ENCODE peak calls at places on chromosome 21, in four cellular contexts. U is fibroblast of pulmonary artery, Q is neural progenitor cell, J is cardiac fibroblast. W is an unnamed sample.

GRCh38 chr21:45421071-45421845 is 16.3 kb downstream of the COL18A1 start:
- DNase-seq in J (no peak), U (no peak), Q (no peak), W (peak)

GRCh38 chr21:45492765-45493164 is 49.5 kb downstream of the SLC19A1 start:
- DNase-seq in U (no peak), J (no peak), Q (no peak), W (no peak)

GRCh38 chr21:37787456-37787855 is 128.8 kb downstream of the KCNJ6 start:
- DNase-seq in Q (no peak), U (peak), J (peak), W (peak)

GRCh38 chr21:35503646-35504045 is 454.5 kb upstream of the RUNX1 start:
- DNase-seq in J (peak), Q (peak), U (peak), W (no peak)

GRCh38 chr21:34885636-34886553 is 163.2 kb downstream of the RUNX1 start:
- DNase-seq in Q (peak), J (peak), U (peak), W (peak)

GRCh38 chr21:25396135-25396711 is 211.1 kb downstream of the MRPL39 start:
- DNase-seq in U (no peak), Q (no peak), J (no peak), W (no peak)

GRCh38 chr21:46229133-46229922 is 754 bp upstream of the LSS start:
- DNase-seq in J (no peak), U (no peak), Q (no peak), W (no peak)

GRCh38 chr21:25573409-25574206 is 33.7 kb downstream of the MRPL39 start:
- DNase-seq in J (peak), U (peak), Q (no peak), W (peak)

GRCh38 chr21:45972716-45973474 is 8.7 kb upstream of the COL6A1 start:
- DNase-seq in Q (peak), U (peak), J (peak), W (no peak)

GRCh38 chr21:46397211-46397905 is 61.3 kb upstream of the DIP2A start:
- DNase-seq in J (no peak), Q (no peak), U (no peak), W (no peak)

GRCh38 chr21:14991957-14992356 is 72.8 kb downstream of the NRIP1 start:
- DNase-seq in U (peak), Q (no peak), J (no peak), W (peak)

GRCh38 chr21:34510148-34511142 is 1.6 kb downstream of the KCNE1 start:
- DNase-seq in U (peak), J (peak), Q (peak), W (peak)

GRCh38 chr21:45136500-45136899 is 62.1 kb downstream of the ADARB1 start:
- DNase-seq in U (no peak), Q (no peak), J (no peak), W (no peak)

GRCh38 chr21:26130249-26130896 is 40.2 kb downstream of the APP start:
- DNase-seq in Q (no peak), U (peak), J (peak), W (peak)

GRCh38 chr21:31184462-31184861 is 146.2 kb upstream of the KRTAP19-8 start:
- DNase-seq in J (no peak), Q (no peak), U (no peak), W (no peak)

GRCh38 chr21:34635307-34635706 is 20.4 kb upstream of the RCAN1 start:
- DNase-seq in J (no peak), U (no peak), Q (peak), W (no peak)

GRCh38 chr21:44955803-44956175 is 16.0 kb downstream of the SLX9 start:
- DNase-seq in Q (no peak), U (no peak), J (no peak), W (no peak)

GRCh38 chr21:26061437-26061836 is 109.1 kb downstream of the APP start:
- DNase-seq in J (peak), U (peak), Q (no peak), W (peak)

GRCh38 chr21:45401054-45401518 is 3.9 kb upstream of the COL18A1 start:
- DNase-seq in J (no peak), U (no peak), Q (no peak), W (no peak)

GRCh38 chr21:28712396-28712795 is 280.3 kb downstream of the LTN1 start:
- DNase-seq in U (no peak), J (no peak), Q (no peak), W (no peak)

GRCh38 chr21:45542667-45543370 is 579 bp upstream of the SLC19A1 start:
- DNase-seq in J (no peak), Q (no peak), U (no peak), W (no peak)

GRCh38 chr21:15276243-15276642 is 211.4 kb upstream of the NRIP1 start:
- DNase-seq in U (peak), J (no peak), Q (no peak), W (peak)

GRCh38 chr21:35468991-35469390 is 419.9 kb upstream of the RUNX1 start:
- DNase-seq in Q (no peak), U (no peak), J (no peak), W (no peak)

GRCh38 chr21:37845535-37845934 is 70.7 kb downstream of the KCNJ6 start:
- DNase-seq in Q (no peak), U (no peak), J (no peak), W (no peak)

GRCh38 chr21:46202592-46203202 is 18.4 kb upstream of the SPATC1L start:
- DNase-seq in U (no peak), Q (no peak), J (no peak), W (no peak)

GRCh38 chr21:45209046-45209445 is 78.6 kb downstream of the POFUT2 start:
- DNase-seq in J (peak), Q (no peak), U (peak), W (peak)

GRCh38 chr21:35414511-35415139 is 365.5 kb upstream of the RUNX1 start:
- DNase-seq in J (no peak), U (no peak), Q (peak), W (no peak)

GRCh38 chr21:27158967-27159366 is 192.1 kb upstream of the ADAMTS5 start:
- DNase-seq in J (no peak), Q (no peak), U (no peak), W (no peak)

GRCh38 chr21:45132841-45133573 is 58.6 kb downstream of the ADARB1 start:
- DNase-seq in U (no peak), Q (no peak), J (peak), W (no peak)

GRCh38 chr21:45805321-45805720 is 161.8 kb downstream of the PCBP3 start:
- DNase-seq in J (no peak), U (no peak), Q (no peak), W (no peak)

GRCh38 chr21:44753357-44753756 is 42.0 kb upstream of the TSPEAR start:
- DNase-seq in U (no peak), J (no peak), Q (no peak), W (no peak)

GRCh38 chr21:28148400-28149064 is 844.1 kb downstream of the LTN1 start:
- DNase-seq in U (peak), J (peak), Q (no peak), W (peak)

GRCh38 chr21:27756191-27756590 is 789.3 kb upstream of the ADAMTS5 start:
- DNase-seq in Q (no peak), J (no peak), U (no peak), W (no peak)

GRCh38 chr21:42113926-42114409 is 42.9 kb downstream of the UMODL1 start:
- DNase-seq in U (no peak), Q (no peak), J (no peak), W (peak)
- TF ChIP-seq CTCF in U (no peak), Q (no peak), J (peak), W (peak)

GRCh38 chr21:19607983-19608668 is 1204.5 kb upstream of the TMPRSS15 start:
- DNase-seq in Q (peak), J (peak), U (peak), W (peak)
- TF ChIP-seq CTCF in Q (peak), J (no peak), U (no peak), W (no peak)

GRCh38 chr21:43728467-43729390 is 9.8 kb downstream of the PDXK start:
- DNase-seq in U (peak), J (peak), Q (peak), W (peak)
- TF ChIP-seq CTCF in U (no peak), J (no peak), Q (peak), W (no peak)

GRCh38 chr21:43313939-43314405 is 113.0 kb downstream of the SIK1 start:
- DNase-seq in Q (no peak), J (no peak), U (no peak), W (no peak)

GRCh38 chr21:43317254-43317748 is 109.6 kb downstream of the SIK1 start:
- DNase-seq in J (no peak), U (no peak), Q (no peak), W (no peak)

GRCh38 chr21:43313221-43313938 is 113.6 kb downstream of the SIK1 start:
- DNase-seq in J (no peak), U (no peak), Q (no peak), W (no peak)

GRCh38 chr21:43316156-43316845 is 110.6 kb downstream of the SIK1 start:
- DNase-seq in Q (no peak), U (no peak), J (no peak), W (no peak)

GRCh38 chr21:43315244-43316137 is 111.4 kb downstream of the SIK1 start:
- DNase-seq in J (no peak), U (no peak), Q (no peak), W (no peak)
- TF ChIP-seq CTCF in J (no peak), U (no peak), Q (no peak), W (no peak)

GRCh38 chr21:42145569-42146250 is 73.2 kb upstream of the ABCG1 start:
- DNase-seq in Q (peak), U (peak), J (peak), W (peak)
- TF ChIP-seq CTCF in Q (peak), U (peak), J (peak), W (peak)

GRCh38 chr21:32415999-32416398 is 3.5 kb downstream of the EVA1C start:
- DNase-seq in U (no peak), Q (no peak), J (peak), W (no peak)

GRCh38 chr21:32413697-32414578 is 1.4 kb downstream of the EVA1C start:
- DNase-seq in U (peak), Q (no peak), J (peak), W (peak)

GRCh38 chr21:32412998-32413504 is 545 bp downstream of the EVA1C start:
- DNase-seq in U (peak), Q (no peak), J (peak), W (peak)

GRCh38 chr21:32415451-32415850 is 2.9 kb downstream of the EVA1C start:
- DNase-seq in J (no peak), Q (peak), U (no peak), W (no peak)

GRCh38 chr21:32414579-32415358 is 2.3 kb downstream of the EVA1C start:
- DNase-seq in Q (peak), J (peak), U (peak), W (peak)
- TF ChIP-seq CTCF in Q (no peak), J (peak), U (peak), W (peak)

GRCh38 chr21:36640260-36641244 is 58.4 kb upstream of the SIM2 start:
- DNase-seq in J (no peak), Q (peak), U (no peak), W (no peak)
- TF ChIP-seq CTCF in J (no peak), Q (peak), U (no peak), W (no peak)

W was measured in MCF 10A.